ENCODE peak calls at places on chromosomes 3 and 15, in six cellular contexts. U is mesendoderm; S is neuronal stem cell; V is heart left ventricle; H is CD8-positive, alpha-beta memory T cell; T is body of pancreas. Q is an unnamed sample. For H3K4me1, the result is how much of the 10 kb centered on the place peaks cover.

GRCh38 chr3:13149331-13150203 is 76.3 kb upstream of the IQSEC1 start:
- DNase-seq in S (no peak), T (peak), H (no peak), U (no peak), V (no peak), Q (no peak)

GRCh38 chr15:100170673-100171210 is 171.0 kb downstream of the ADAMTS17 start:
- DNase-seq in H (no peak), V (no peak), U (no peak), S (no peak), T (no peak), Q (no peak)

GRCh38 chr3:129277829-129278271 is 820 bp upstream of the HMCES start:
- DNase-seq in V (peak), U (peak), H (peak), T (no peak), S (no peak), Q (peak)

GRCh38 chr3:142447308-142447851 is 457 bp downstream of the XRN1 start:
- DNase-seq in T (peak), V (peak), U (peak), S (no peak), H (peak), Q (no peak)

GRCh38 chr15:66004618-66005262 is 135.4 kb downstream of the RAB11A start:
- DNase-seq in V (no peak), T (peak), S (peak), U (peak), H (no peak), Q (peak)

GRCh38 chr15:78620021-78620838 is 566 bp downstream of the CHRNA3 start:
- DNase-seq in S (peak), H (no peak), T (no peak), V (no peak), U (peak), Q (no peak)

GRCh38 chr3:11250902-11251806 is 21.0 kb upstream of the ATG7 start:
- DNase-seq in S (no peak), U (no peak), V (no peak), T (no peak), H (no peak), Q (no peak)

GRCh38 chr3:17740703-17741102 is 1.7 kb downstream of the TBC1D5 start:
- DNase-seq in S (no peak), T (no peak), H (no peak), U (peak), V (no peak), Q (no peak)

GRCh38 chr3:23183731-23184130 is 19.4 kb upstream of the UBE2E2 start:
- DNase-seq in H (no peak), V (peak), S (peak), T (peak), U (peak), Q (no peak)

GRCh38 chr3:164113406-164114332 is 964.6 kb downstream of the SI start:
- DNase-seq in U (peak), S (no peak), T (no peak), H (no peak), V (no peak), Q (no peak)

GRCh38 chr15:89772933-89773583 is 3.1 kb upstream of the MESP2 start:
- DNase-seq in T (peak), S (no peak), H (no peak), U (no peak), V (no peak), Q (no peak)

GRCh38 chr3:35215525-35216500 is 423.5 kb upstream of the ARPP21 start:
- DNase-seq in V (no peak), T (peak), U (no peak), H (no peak), S (no peak), Q (no peak)

GRCh38 chr3:37546876-37547275 is 314.8 kb upstream of the CTDSPL start:
- DNase-seq in V (peak), U (peak), T (no peak), S (no peak), H (no peak), Q (no peak)

GRCh38 chr15:65309882-65310418 is 5.5 kb downstream of the RNU5B-1 start:
- DNase-seq in U (no peak), T (no peak), S (no peak), H (no peak), V (no peak), Q (no peak)

GRCh38 chr3:157531301-157531660 is 28.1 kb upstream of the VEPH1 start:
- DNase-seq in U (no peak), T (no peak), H (no peak), V (no peak), S (no peak), Q (no peak)

GRCh38 chr15:41495736-41496599 is 2.3 kb downstream of the ITPKA start:
- DNase-seq in H (no peak), V (no peak), T (peak), U (peak), S (peak), Q (no peak)

GRCh38 chr3:31353166-31353565 is 179.6 kb upstream of the STT3B start:
- DNase-seq in U (no peak), T (no peak), H (no peak), S (no peak), V (no peak), Q (no peak)

GRCh38 chr3:27353221-27353620 is 16.0 kb downstream of the NEK10 start:
- DNase-seq in S (no peak), U (no peak), V (no peak), T (no peak), H (no peak), Q (no peak)

GRCh38 chr3:198071602-198072285 is 111.7 kb downstream of the LMLN start:
- DNase-seq in H (no peak), V (no peak), T (no peak), S (peak), U (peak), Q (no peak)

GRCh38 chr3:159830523-159831151 is 158.0 kb upstream of the IL12A start:
- DNase-seq in V (no peak), S (no peak), U (no peak), H (no peak), T (no peak), Q (no peak)

GRCh38 chr15:45026646-45027045 is 3.7 kb downstream of the SORD start:
- DNase-seq in T (no peak), V (no peak), S (no peak), H (no peak), U (peak), Q (no peak)

GRCh38 chr3:150567328-150567727 is 20.7 kb downstream of the EIF2A start:
- DNase-seq in V (no peak), S (no peak), U (peak), H (no peak), T (no peak), Q (no peak)

GRCh38 chr3:107816082-107816481 is 274.7 kb downstream of the CD47 start:
- DNase-seq in U (no peak), T (no peak), V (no peak), H (no peak), S (no peak), Q (no peak)

GRCh38 chr3:10299679-10300078 is 6.9 kb upstream of the GHRL start:
- DNase-seq in S (no peak), T (no peak), H (no peak), U (no peak), V (no peak), Q (no peak)

GRCh38 chr3:121496841-121497240 is 48.9 kb downstream of the POLQ start:
- DNase-seq in S (no peak), T (no peak), H (no peak), V (no peak), U (no peak), Q (no peak)

GRCh38 chr15:69980311-69981059 is 117.2 kb downstream of the TLE3 start:
- DNase-seq in U (no peak), S (no peak), T (no peak), V (no peak), H (no peak), Q (no peak)

GRCh38 chr15:100111103-100112060 is 230.4 kb downstream of the ADAMTS17 start:
- DNase-seq in U (no peak), T (no peak), S (no peak), V (peak), H (no peak), Q (no peak)

GRCh38 chr15:63191895-63192603 is 2.6 kb downstream of the RAB8B start:
- DNase-seq in H (peak), S (no peak), T (no peak), U (no peak), V (no peak), Q (no peak)

GRCh38 chr15:67456677-67457529 is 64.0 kb upstream of the C15orf61 start:
- DNase-seq in S (peak), V (peak), T (peak), U (peak), H (peak), Q (peak)

GRCh38 chr3:143643905-143644304 is 204.4 kb downstream of the SLC9A9 start:
- DNase-seq in S (no peak), V (no peak), H (no peak), T (no peak), U (no peak), Q (no peak)

GRCh38 chr3:128486692-128487537 is 6.1 kb downstream of the GATA2 start:
- DNase-seq in S (no peak), V (peak), H (peak), U (peak), T (peak), Q (no peak)

GRCh38 chr15:88649286-88649733 is 10.5 kb downstream of the ISG20 start:
- DNase-seq in T (no peak), U (peak), H (peak), V (peak), S (no peak), Q (no peak)

GRCh38 chr15:44812029-44812517 is 75.7 kb downstream of the TRIM69 start:
- DNase-seq in H (no peak), T (peak), V (no peak), U (no peak), S (no peak), Q (no peak)

GRCh38 chr15:65751431-65751830 is 40.7 kb downstream of the DENND4A start:
- DNase-seq in T (no peak), U (no peak), V (no peak), H (no peak), S (no peak), Q (no peak)

GRCh38 chr3:78660958-78661357 is 1106.8 kb downstream of the ROBO1 start:
- DNase-seq in U (no peak), V (no peak), S (no peak), T (no peak), H (no peak), Q (no peak)

GRCh38 chr3:31235062-31235704 is 297.5 kb upstream of the STT3B start:
- DNase-seq in S (no peak), V (no peak), T (no peak), U (no peak), H (no peak), Q (no peak)

GRCh38 chr3:104886220-104886995 is 480.3 kb upstream of the ALCAM start:
- DNase-seq in V (no peak), T (no peak), U (no peak), H (no peak), S (no peak), Q (no peak)

GRCh38 chr3:13055634-13056033 is 17.6 kb downstream of the IQSEC1 start:
- DNase-seq in H (no peak), V (no peak), U (no peak), S (no peak), T (no peak), Q (no peak)

GRCh38 chr3:66035763-66036477 is 2.8 kb downstream of the MAGI1 start:
- DNase-seq in U (peak), T (no peak), S (peak), V (no peak), H (no peak), Q (no peak)

DNA sequence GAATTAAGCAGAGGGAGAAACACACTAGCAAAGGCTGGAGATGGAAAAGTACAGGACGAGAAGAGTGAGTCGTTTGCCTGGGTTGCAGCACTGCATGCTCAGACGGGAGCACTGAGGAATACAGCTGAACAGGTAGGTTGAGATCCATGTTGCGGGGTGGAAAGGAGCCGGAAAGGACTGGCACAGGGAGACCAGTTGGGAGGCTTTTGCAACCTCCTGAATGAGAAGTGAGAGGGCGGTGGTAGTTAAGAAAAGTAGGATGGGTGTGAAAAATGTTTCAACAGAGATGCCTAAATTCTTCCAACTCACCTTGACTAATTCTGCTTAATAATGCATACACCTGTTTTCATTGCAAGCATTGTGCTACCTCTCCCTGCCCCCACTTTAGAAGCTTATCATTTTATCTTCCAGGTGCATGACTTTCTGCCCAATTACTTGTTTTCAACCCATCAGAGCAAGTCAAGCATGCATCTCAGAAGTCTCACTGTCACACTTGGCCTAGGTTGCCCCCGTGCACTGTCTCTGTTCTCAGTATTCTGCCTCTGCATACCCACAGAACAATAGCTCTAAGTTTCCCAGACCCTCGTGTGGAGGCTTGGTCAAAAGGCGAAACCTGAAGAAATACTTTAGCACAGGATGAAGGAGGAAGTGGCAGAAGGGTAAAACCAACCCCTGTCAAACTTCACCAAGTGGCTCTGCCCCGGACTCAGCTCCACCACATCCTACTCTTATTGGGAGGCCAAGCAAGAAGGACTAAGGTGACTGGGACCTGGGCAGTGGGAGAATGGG is 199.3 kb upstream of the BCL6 start:
- DNase-seq in U (no peak), H (no peak), S (no peak), V (no peak), T (no peak), Q (no peak)
- H3K4me1 ChIP-seq in U (under half), H (under half), S (under half), V (under half), T (under half), Q (under half)

DNA sequence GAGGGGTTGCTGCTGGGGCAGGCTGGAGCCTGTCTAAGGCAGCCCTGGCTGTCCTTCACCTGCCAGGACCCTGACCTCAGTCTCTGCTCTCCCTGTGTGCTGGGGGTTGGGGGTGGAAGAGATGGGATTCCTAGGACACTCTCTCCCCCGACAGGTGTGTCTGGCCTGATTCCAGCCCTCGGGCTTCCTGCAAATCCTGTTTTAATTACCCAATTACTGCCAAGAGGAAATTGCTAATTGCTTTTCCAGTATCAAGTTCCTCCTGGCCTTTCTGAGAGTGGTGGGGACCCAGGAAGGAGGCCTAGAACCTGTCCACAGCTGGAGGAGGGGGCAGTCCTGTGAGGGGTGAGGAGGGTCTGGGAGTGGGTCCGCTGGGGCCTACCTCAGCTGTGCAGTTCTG is 15.8 kb downstream of the PLXNA1 start:
- DNase-seq in U (no peak), V (no peak), S (no peak), T (no peak), H (no peak), Q (no peak)
- H3K27ac ChIP-seq in U (no peak), V (no peak), S (no peak), T (no peak), H (no peak), Q (no peak)

DNA sequence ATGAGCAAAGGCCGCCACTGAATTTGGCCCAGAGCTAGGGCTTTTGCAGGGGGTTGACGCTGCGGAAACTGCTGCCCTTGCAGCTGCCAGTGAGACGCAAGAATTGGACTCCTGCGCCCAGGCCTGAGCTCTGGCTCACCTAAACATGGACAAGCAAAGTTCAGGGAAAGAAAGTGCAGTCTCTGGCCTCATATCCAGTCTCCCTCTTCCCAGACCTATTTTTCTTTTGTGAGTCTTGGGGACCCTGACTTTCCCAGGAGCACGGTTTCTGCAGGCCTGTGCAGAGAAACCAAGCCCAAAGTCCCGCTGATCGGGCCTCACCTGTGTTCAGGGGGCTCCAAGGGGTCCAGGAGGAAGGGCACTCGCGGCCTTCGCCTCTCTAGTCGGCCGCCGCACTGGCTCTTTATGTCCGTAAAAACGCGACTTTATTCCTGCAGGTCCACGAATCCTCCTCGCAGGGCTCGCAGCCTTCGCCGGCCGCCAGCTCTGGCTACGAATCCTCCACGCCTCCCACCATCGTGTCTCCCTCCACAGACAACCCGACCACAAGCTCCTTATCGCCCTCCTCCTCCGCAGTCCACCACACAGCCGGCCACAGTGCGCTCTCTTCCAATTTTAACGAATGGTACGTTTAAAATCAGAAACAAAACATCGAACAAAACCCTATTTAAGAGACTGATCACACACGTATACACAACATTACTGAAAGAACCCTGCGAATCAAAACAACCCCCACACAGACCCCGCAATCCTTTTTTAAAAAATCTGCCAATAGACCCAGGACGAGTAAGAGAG is 3.9 kb downstream of the ZIC1 start:
- DNase-seq in T (no peak), H (no peak), V (no peak), U (peak), S (peak), Q (no peak)
- H3K4me1 ChIP-seq in T (under half), H (under half), V (under half), U (under half), S (under half), Q (under half)

DNA sequence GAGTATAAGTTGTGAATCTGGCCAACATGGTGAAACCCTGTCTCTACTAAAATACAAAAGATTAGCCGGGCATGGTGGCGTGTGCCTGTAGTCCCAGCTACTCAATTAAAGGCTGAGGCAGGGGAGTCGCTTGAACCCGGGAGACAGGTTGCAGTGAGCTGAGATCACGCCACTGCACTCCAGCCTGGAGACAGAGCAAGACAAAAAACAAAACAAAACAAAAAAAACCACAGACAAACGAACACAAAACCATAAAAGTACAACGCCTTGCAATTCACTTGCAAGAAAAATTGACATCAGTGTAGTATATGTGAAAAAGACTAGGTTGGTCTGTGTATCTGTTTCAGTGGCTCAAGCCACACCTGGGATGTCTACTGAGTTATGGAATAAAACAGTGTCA is 29.9 kb upstream of the CCDC80 start:
- DNase-seq in T (no peak), V (no peak), U (no peak), H (no peak), S (no peak), Q (no peak)
- H3K27ac ChIP-seq in T (no peak), V (no peak), U (no peak), H (no peak), S (no peak), Q (no peak)

DNA sequence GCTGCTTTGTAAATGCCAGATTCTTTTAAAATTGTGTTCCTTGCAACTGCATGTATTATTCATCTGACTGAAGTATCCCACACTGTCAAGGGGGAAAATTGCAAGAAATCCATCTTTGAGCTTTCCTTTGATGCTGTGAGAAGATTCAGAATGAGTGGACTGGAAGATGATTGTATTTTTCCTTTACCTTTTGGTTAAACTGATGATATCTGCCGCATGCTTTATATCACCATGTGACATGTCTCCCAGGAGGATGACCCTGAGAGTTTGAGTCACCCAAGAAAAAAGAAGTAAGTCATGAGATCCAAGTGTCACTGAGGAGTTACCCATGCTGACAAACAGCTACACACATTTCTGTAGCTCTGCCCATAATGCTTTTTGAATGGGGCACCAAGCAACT is 250.9 kb upstream of the CBLB start:
- DNase-seq in U (no peak), S (no peak), T (no peak), V (no peak), H (no peak), Q (no peak)
- H3K4me1 ChIP-seq in U (under half), S (under half), T (under half), V (under half), H (under half), Q (under half)

DNA sequence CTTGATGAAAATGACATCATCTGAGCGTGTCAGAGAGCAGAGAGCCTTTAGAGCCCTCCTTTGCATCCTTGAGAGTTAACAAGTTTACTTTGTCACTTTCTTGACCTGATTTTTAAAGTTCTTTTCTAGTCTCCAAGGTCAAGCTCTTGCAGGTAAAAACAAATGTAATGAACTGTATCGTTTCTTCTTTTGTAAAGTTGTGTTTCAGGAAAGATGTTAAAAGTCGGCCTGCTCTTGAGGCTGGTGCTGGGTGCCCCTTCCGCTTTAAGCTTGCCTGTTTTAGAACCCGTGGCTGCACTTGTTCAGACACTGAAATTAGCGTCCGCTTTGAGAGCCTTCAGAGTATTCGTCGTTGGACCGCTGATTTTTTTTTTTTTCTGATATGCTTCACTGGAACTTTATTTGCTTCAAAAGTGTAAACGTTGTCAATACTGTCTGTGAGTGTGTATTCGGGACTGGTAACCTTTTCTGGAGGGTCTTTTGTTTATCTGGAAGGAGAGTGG is 52.6 kb upstream of the ULK4 start:
- DNase-seq in S (no peak), T (no peak), V (peak), U (peak), H (no peak), Q (no peak)
- H3K27ac ChIP-seq in S (no peak), T (peak), V (peak), U (no peak), H (peak), Q (no peak)